ENCODE peak calls at places on chromosomes 16 and 17, in five cellular contexts. H is OCI-LY7, X is MM.1S, L is lung, S is IMR-90. D is an unnamed sample. For H3K4me1, the result is how much of the 10 kb centered on the place peaks cover.

GRCh38 chr17:78993241-78993956 is 13.7 kb upstream of the LGALS3BP start:
- DNase-seq in X (no peak), H (peak), S (peak), L (no peak), D (peak)

GRCh38 chr17:6936370-6937028 is 59.4 kb upstream of the ALOX12 start:
- DNase-seq in H (no peak), L (peak), S (peak), X (peak), D (no peak)

GRCh38 chr16:55836158-55836611 is 3.3 kb upstream of the CES1 start:
- DNase-seq in S (no peak), H (no peak), L (peak), X (no peak), D (peak)

GRCh38 chr17:61597606-61598005 is 6.6 kb upstream of the NACA2 start:
- DNase-seq in S (no peak), H (no peak), X (no peak), L (no peak), D (no peak)

GRCh38 chr17:45405250-45406086 is 27.2 kb downstream of the ARHGAP27 start:
- DNase-seq in X (no peak), S (no peak), L (no peak), H (peak), D (no peak)

GRCh38 chr16:55914383-55914782 is 39.2 kb upstream of the CES5A start:
- DNase-seq in X (no peak), S (no peak), L (no peak), H (no peak), D (no peak)

GRCh38 chr17:44902135-44902760 is 3.0 kb upstream of the EFTUD2 start:
- DNase-seq in H (no peak), S (no peak), X (no peak), L (no peak), D (no peak)

GRCh38 chr17:5500804-5501391 is 14.5 kb downstream of the MIS12 start:
- DNase-seq in L (no peak), S (peak), H (peak), X (peak), D (peak)

GRCh38 chr16:72093448-72094265 is at the start of the genes DHX38 and TXNL4B:
- DNase-seq in S (peak), L (peak), H (peak), X (peak), D (peak)

GRCh38 chr17:29930399-29931010 is 477 bp upstream of the SSH2 start:
- DNase-seq in L (no peak), S (peak), H (no peak), X (no peak), D (no peak)

GRCh38 chr17:72164340-72164739 is 43.5 kb downstream of the SOX9 start:
- DNase-seq in H (no peak), S (peak), L (no peak), X (no peak), D (no peak)

GRCh38 chr17:6510321-6511023 is 45.9 kb downstream of the PITPNM3 start:
- DNase-seq in L (no peak), X (no peak), H (no peak), S (peak), D (no peak)

GRCh38 chr16:77433146-77433545 is 1.7 kb downstream of the ADAMTS18 start:
- DNase-seq in H (no peak), X (no peak), S (no peak), L (no peak), D (no peak)

GRCh38 chr17:51231999-51232398 is 27.9 kb downstream of the MBTD1 start:
- DNase-seq in H (no peak), X (no peak), S (no peak), L (no peak), D (no peak)

GRCh38 chr16:57640612-57641011 is 12.2 kb downstream of the ADGRG1 start:
- DNase-seq in S (no peak), H (no peak), L (no peak), X (no peak), D (no peak)

GRCh38 chr17:81399481-81400153 is 4.4 kb downstream of the BAHCC1 start:
- DNase-seq in H (no peak), X (no peak), S (no peak), L (no peak), D (no peak)

GRCh38 chr16:11078812-11079459 is 134.6 kb downstream of the CLEC16A start:
- DNase-seq in S (peak), X (no peak), H (no peak), L (no peak), D (peak)

GRCh38 chr17:7549401-7550055 is 670 bp downstream of the TNFSF12 start:
- DNase-seq in S (no peak), H (no peak), L (peak), X (no peak), D (no peak)

GRCh38 chr16:70294385-70295029 is 4.5 kb upstream of the DDX19B start:
- DNase-seq in H (no peak), S (no peak), L (no peak), X (no peak), D (no peak)

GRCh38 chr16:64724339-64724738 is 397.5 kb downstream of the CDH11 start:
- DNase-seq in H (no peak), S (no peak), L (no peak), X (no peak), D (no peak)

GRCh38 chr17:45573915-45574314 is 83.4 kb upstream of the PLEKHM1 start:
- DNase-seq in L (no peak), X (no peak), H (no peak), S (peak), D (no peak)

GRCh38 chr16:72372646-72373045 is 200.7 kb upstream of the PMFBP1 start:
- DNase-seq in X (no peak), S (no peak), H (no peak), L (no peak), D (no peak)

GRCh38 chr16:4894276-4895150 is 42.4 kb downstream of the PPL start:
- DNase-seq in H (no peak), S (no peak), L (no peak), X (no peak), D (no peak)

GRCh38 chr17:14295676-14296075 is 5.2 kb upstream of the HS3ST3B1 start:
- DNase-seq in H (no peak), X (no peak), S (no peak), L (no peak), D (no peak)

GRCh38 chr17:81918762-81919545 is 978 bp upstream of the SIRT7 start:
- DNase-seq in L (no peak), H (no peak), X (no peak), S (no peak), D (no peak)

GRCh38 chr16:1505912-1506311 is 12.8 kb downstream of the TELO2 start:
- DNase-seq in L (no peak), H (no peak), X (no peak), S (no peak), D (no peak)

GRCh38 chr17:21201302-21201602 is 12.7 kb downstream of the TMEM11 start:
- DNase-seq in H (no peak), S (no peak), X (no peak), L (no peak), D (no peak)

GRCh38 chr16:69706256-69706974 is 19.9 kb downstream of the NQO1 start:
- DNase-seq in S (no peak), H (no peak), X (no peak), L (no peak), D (no peak)

GRCh38 chr17:45172232-45172540 is 10.5 kb downstream of the HEXIM2 start:
- DNase-seq in S (no peak), H (no peak), X (no peak), L (no peak), D (no peak)

GRCh38 chr17:74325743-74326379 is at the start of gene KIF19:
- DNase-seq in H (no peak), X (peak), S (no peak), L (peak), D (no peak)

GRCh38 chr16:31202402-31203385 is at the start of gene PYCARD:
- DNase-seq in L (peak), H (peak), S (peak), X (peak), D (peak)

GRCh38 chr17:79316805-79317204 is 242.2 kb downstream of the ENGASE start:
- DNase-seq in L (no peak), X (no peak), H (no peak), S (no peak), D (no peak)

GRCh38 chr17:18108400-18109312 is at the start of gene MYO15A:
- DNase-seq in X (no peak), L (no peak), H (no peak), S (no peak), D (no peak)

GRCh38 chr17:67272312-67273050 is 27.5 kb upstream of the HELZ start:
- DNase-seq in L (no peak), H (peak), X (no peak), S (no peak), D (no peak)

GRCh38 chr17:7043544-7044268 is at the start of gene SLC16A11:
- DNase-seq in H (no peak), S (peak), X (peak), L (no peak), D (no peak)

GRCh38 chr16:86520317-86521210 is 10.2 kb downstream of the FOXF1 start:
- DNase-seq in S (peak), L (no peak), H (no peak), X (no peak), D (no peak)

GRCh38 chr17:47813077-47813476 is 8.5 kb downstream of the OSBPL7 start:
- DNase-seq in S (no peak), H (no peak), X (no peak), L (no peak), D (peak)

GRCh38 chr17:74566132-74566753 is 1.1 kb downstream of the CD300H start:
- DNase-seq in X (peak), H (peak), L (no peak), S (no peak), D (no peak)

GRCh38 chr17:17075037-17075755 is 32.9 kb downstream of the MPRIP start:
- DNase-seq in S (peak), L (no peak), X (no peak), H (no peak), D (peak)

GRCh38 chr16:27701381-27701780 is 151.4 kb downstream of the KATNIP start:
- DNase-seq in L (no peak), X (no peak), H (no peak), S (no peak), D (peak)

GRCh38 chr16:27698746-27699145 is 148.8 kb downstream of the KATNIP start:
- DNase-seq in L (no peak), S (no peak), H (no peak), X (no peak), D (no peak)

GRCh38 chr16:27700596-27700995 is 150.7 kb downstream of the KATNIP start:
- DNase-seq in L (no peak), H (no peak), S (no peak), X (no peak), D (peak)

GRCh38 chr16:27698266-27698665 is 148.3 kb downstream of the KATNIP start:
- DNase-seq in H (no peak), L (no peak), X (no peak), S (no peak), D (peak)

DNA sequence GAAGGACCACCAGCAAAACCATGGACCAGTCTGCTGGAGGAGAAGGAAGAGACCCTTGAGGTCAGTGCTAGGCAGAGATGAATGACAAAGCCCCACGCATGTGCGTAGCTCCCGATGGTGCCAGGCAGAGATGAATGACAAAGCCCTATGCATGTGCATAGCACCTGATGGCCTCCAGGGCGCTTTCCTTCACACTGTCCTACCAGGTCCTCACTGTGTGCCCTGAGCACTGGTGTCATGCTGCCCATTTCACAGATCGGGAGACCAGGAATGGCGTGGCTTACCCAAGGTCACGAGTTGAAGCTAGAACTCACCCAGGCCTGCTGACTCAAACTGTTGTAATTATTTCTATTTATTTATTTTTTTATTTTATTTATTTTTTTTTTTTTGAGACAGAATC is 149.6 kb downstream of the KATNIP start:
- DNase-seq in H (no peak), X (no peak), L (no peak), S (no peak), D (no peak)
- H3K4me3 ChIP-seq in H (no peak), X (no peak), L (no peak), S (no peak), D (no peak)

GRCh38 chr17:68382582-68383085 is 74.7 kb downstream of the WIPI1 start:
- DNase-seq in L (no peak), S (no peak), X (no peak), H (no peak), D (no peak)

GRCh38 chr17:68381076-68381900 is 76.0 kb downstream of the WIPI1 start:
- DNase-seq in L (peak), S (peak), X (no peak), H (no peak), D (no peak)

GRCh38 chr17:68384941-68385340 is 72.4 kb downstream of the WIPI1 start:
- DNase-seq in X (no peak), S (no peak), H (no peak), L (no peak), D (no peak)

GRCh38 chr17:68383443-68384321 is 73.6 kb downstream of the WIPI1 start:
- DNase-seq in X (no peak), S (peak), L (no peak), H (no peak), D (no peak)

DNA sequence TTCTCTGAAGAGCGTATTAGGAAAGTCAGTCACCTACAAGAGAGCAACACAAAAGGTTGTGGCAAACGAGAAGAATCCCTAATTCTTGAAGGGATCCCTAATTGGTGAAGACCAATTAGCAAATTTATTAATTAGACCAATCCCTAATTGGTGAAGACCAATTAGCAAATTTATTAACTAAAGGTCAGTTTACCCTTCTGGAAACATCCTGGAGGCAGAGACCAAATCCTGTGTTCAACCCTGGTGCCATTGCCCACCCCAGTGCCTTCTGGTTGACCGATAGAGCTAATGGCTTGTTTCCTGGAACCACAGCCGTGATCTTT is 74.2 kb downstream of the WIPI1 start:
- DNase-seq in X (no peak), S (no peak), L (no peak), H (no peak), D (no peak)
- H3K4me1 ChIP-seq in X (under half), S (under half), L (under half), H (under half), D (under half)

GRCh38 chr16:27321013-27321960 is 7.5 kb downstream of the IL4R start:
- DNase-seq in X (no peak), H (no peak), L (no peak), S (peak), D (peak)
- H3K4me3 ChIP-seq in X (no peak), H (no peak), L (no peak), S (no peak), D (no peak)

GRCh38 chr17:1372618-1373017 is 27.4 kb downstream of the YWHAE start:
- DNase-seq in S (no peak), H (no peak), L (no peak), X (no peak), D (no peak)
- H3K4me1 ChIP-seq in S (under half), H (half or more), L (under half), X (half or more), D (half or more)